ENCODE peak calls at places on chromosomes 5 and 9, in eight cellular contexts. D is SIG-M5, S is transverse colon, Q is germinal center, V is fibroblast of the aortic adventitia, Y is smooth muscle cell of the brain vasculature, A is Calu3, N is T47D. G is an unnamed sample.

GRCh38 chr9:124457079-124457886 is 7.0 kb downstream of the ADGRD2 start:
- DNase-seq in S (no peak), Q (no peak), A (no peak), Y (no peak), V (no peak), N (peak), D (no peak), G (no peak)

GRCh38 chr5:345404-346195 is 24.1 kb downstream of the AHRR start:
- DNase-seq in V (peak), A (no peak), Q (no peak), N (no peak), Y (no peak), D (no peak), S (no peak), G (peak)

GRCh38 chr5:141848771-141849370 is 29.3 kb downstream of the PCDH1 start:
- DNase-seq in S (peak), Y (no peak), D (no peak), V (peak), N (peak), Q (no peak), A (peak), G (peak)

GRCh38 chr9:91659529-91660294 is 236.1 kb upstream of the NFIL3 start:
- DNase-seq in D (no peak), Y (peak), V (peak), A (peak), N (peak), S (no peak), Q (no peak), G (no peak)

GRCh38 chr5:54520438-54520846 is 2.9 kb downstream of the SNX18 start:
- DNase-seq in V (peak), D (peak), N (no peak), Y (no peak), Q (no peak), S (no peak), A (no peak), G (no peak)

GRCh38 chr9:22107202-22107601 is 98.1 kb upstream of the CDKN2B start:
- DNase-seq in N (peak), V (no peak), Y (peak), Q (no peak), S (no peak), A (peak), D (no peak), G (no peak)

GRCh38 chr5:73902327-73903051 is 276.5 kb downstream of the ARHGEF28 start:
- DNase-seq in A (peak), Q (peak), D (no peak), Y (peak), S (no peak), V (peak), N (peak), G (no peak)

GRCh38 chr5:171308453-171309275 is at the start of gene TLX3:
- DNase-seq in Q (no peak), S (no peak), N (no peak), V (no peak), A (peak), D (no peak), Y (no peak), G (no peak)

GRCh38 chr5:100505984-100506670 is 29.0 kb upstream of the FAM174A start:
- DNase-seq in V (peak), D (no peak), Q (no peak), Y (peak), N (peak), S (no peak), A (no peak), G (no peak)

GRCh38 chr5:171484460-171484899 is 65.0 kb downstream of the FGF18 start:
- DNase-seq in V (peak), Y (no peak), D (no peak), N (peak), Q (peak), A (peak), S (peak), G (no peak)

G was measured in mucosa of gallbladder.